ENCODE peak calls at places on chromosome 5, in six cellular contexts. One of them, this sample, is unnamed. For H3K4me1 and H3K27me3, the result is how much of the 10 kb centered on the place peaks cover.

GRCh38 chr5:113574417-113574816 is 60.9 kb downstream of the YTHDC2 start:
- DNase-seq in gastrocnemius medialis: no peak
- DNase-seq in prostate gland: no peak
- DNase-seq in IMR-90: peak
- DNase-seq in ovary: no peak
- DNase-seq in endothelial cell of umbilical vein: no peak
- DNase-seq in this sample: no peak

GRCh38 chr5:73654861-73655318 is 28.9 kb downstream of the ARHGEF28 start:
- DNase-seq in gastrocnemius medialis: no peak
- DNase-seq in prostate gland: no peak
- DNase-seq in IMR-90: peak
- DNase-seq in ovary: no peak
- DNase-seq in endothelial cell of umbilical vein: no peak
- DNase-seq in this sample: no peak

GRCh38 chr5:116145416-116145815 is 60.6 kb downstream of the COMMD10 start:
- DNase-seq in gastrocnemius medialis: no peak
- DNase-seq in prostate gland: no peak
- DNase-seq in IMR-90: no peak
- DNase-seq in ovary: no peak
- DNase-seq in endothelial cell of umbilical vein: no peak
- DNase-seq in this sample: no peak

GRCh38 chr5:100970646-100971045 is 67.6 kb upstream of the ST8SIA4 start:
- DNase-seq in gastrocnemius medialis: no peak
- DNase-seq in prostate gland: no peak
- DNase-seq in IMR-90: no peak
- DNase-seq in ovary: no peak
- DNase-seq in endothelial cell of umbilical vein: no peak
- DNase-seq in this sample: no peak

GRCh38 chr5:176533894-176534611 is 3.1 kb downstream of the RNF44 start:
- DNase-seq in gastrocnemius medialis: no peak
- DNase-seq in prostate gland: no peak
- DNase-seq in IMR-90: peak
- DNase-seq in ovary: peak
- DNase-seq in endothelial cell of umbilical vein: peak
- DNase-seq in this sample: peak

GRCh38 chr5:73170522-73170921 is 2.5 kb upstream of the TMEM174 start:
- DNase-seq in gastrocnemius medialis: no peak
- DNase-seq in prostate gland: no peak
- DNase-seq in IMR-90: peak
- DNase-seq in ovary: no peak
- DNase-seq in endothelial cell of umbilical vein: peak
- DNase-seq in this sample: no peak

GRCh38 chr5:73444499-73445432 is 3.8 kb downstream of the FOXD1 start:
- DNase-seq in gastrocnemius medialis: no peak
- DNase-seq in prostate gland: no peak
- DNase-seq in IMR-90: no peak
- DNase-seq in ovary: peak
- DNase-seq in endothelial cell of umbilical vein: no peak
- DNase-seq in this sample: no peak

GRCh38 chr5:114977979-114978573 is 191.6 kb downstream of the TRIM36 start:
- DNase-seq in gastrocnemius medialis: no peak
- DNase-seq in prostate gland: no peak
- DNase-seq in IMR-90: no peak
- DNase-seq in ovary: no peak
- DNase-seq in endothelial cell of umbilical vein: no peak
- DNase-seq in this sample: no peak

GRCh38 chr5:72110401-72111013 is 3.2 kb downstream of the MAP1B start:
- DNase-seq in gastrocnemius medialis: no peak
- DNase-seq in prostate gland: no peak
- DNase-seq in IMR-90: no peak
- DNase-seq in ovary: no peak
- DNase-seq in endothelial cell of umbilical vein: no peak
- DNase-seq in this sample: no peak

GRCh38 chr5:168401880-168402279 is 84.4 kb upstream of the RARS1 start:
- DNase-seq in gastrocnemius medialis: no peak
- DNase-seq in prostate gland: peak
- DNase-seq in IMR-90: no peak
- DNase-seq in ovary: no peak
- DNase-seq in endothelial cell of umbilical vein: no peak
- DNase-seq in this sample: no peak

GRCh38 chr5:9507974-9508373 is 37.9 kb downstream of the SEMA5A start:
- DNase-seq in gastrocnemius medialis: no peak
- DNase-seq in prostate gland: no peak
- DNase-seq in IMR-90: peak
- DNase-seq in ovary: no peak
- DNase-seq in endothelial cell of umbilical vein: no peak
- DNase-seq in this sample: no peak

GRCh38 chr5:74187757-74188156 is 452.8 kb downstream of the ENC1 start:
- DNase-seq in gastrocnemius medialis: no peak
- DNase-seq in prostate gland: no peak
- DNase-seq in IMR-90: no peak
- DNase-seq in ovary: no peak
- DNase-seq in endothelial cell of umbilical vein: no peak
- DNase-seq in this sample: no peak

GRCh38 chr5:140966293-140967225 is at the start of gene PCDHAC2:
- DNase-seq in gastrocnemius medialis: no peak
- DNase-seq in prostate gland: no peak
- DNase-seq in IMR-90: no peak
- DNase-seq in ovary: peak
- DNase-seq in endothelial cell of umbilical vein: peak
- DNase-seq in this sample: peak

GRCh38 chr5:146369691-146370090 is 31.1 kb downstream of the POU4F3 start:
- DNase-seq in gastrocnemius medialis: no peak
- DNase-seq in prostate gland: no peak
- DNase-seq in IMR-90: peak
- DNase-seq in ovary: no peak
- DNase-seq in endothelial cell of umbilical vein: no peak
- DNase-seq in this sample: no peak

GRCh38 chr5:177542816-177543472 is 11.4 kb downstream of the FAM193B start:
- DNase-seq in gastrocnemius medialis: no peak
- DNase-seq in prostate gland: no peak
- DNase-seq in IMR-90: no peak
- DNase-seq in ovary: no peak
- DNase-seq in endothelial cell of umbilical vein: no peak
- DNase-seq in this sample: no peak
- H3K4me1 ChIP-seq in gastrocnemius medialis: half or more
- H3K4me1 ChIP-seq in prostate gland: under half
- H3K4me1 ChIP-seq in IMR-90: under half
- H3K4me1 ChIP-seq in ovary: under half
- H3K4me1 ChIP-seq in endothelial cell of umbilical vein: under half
- H3K4me1 ChIP-seq in this sample: under half

DNA sequence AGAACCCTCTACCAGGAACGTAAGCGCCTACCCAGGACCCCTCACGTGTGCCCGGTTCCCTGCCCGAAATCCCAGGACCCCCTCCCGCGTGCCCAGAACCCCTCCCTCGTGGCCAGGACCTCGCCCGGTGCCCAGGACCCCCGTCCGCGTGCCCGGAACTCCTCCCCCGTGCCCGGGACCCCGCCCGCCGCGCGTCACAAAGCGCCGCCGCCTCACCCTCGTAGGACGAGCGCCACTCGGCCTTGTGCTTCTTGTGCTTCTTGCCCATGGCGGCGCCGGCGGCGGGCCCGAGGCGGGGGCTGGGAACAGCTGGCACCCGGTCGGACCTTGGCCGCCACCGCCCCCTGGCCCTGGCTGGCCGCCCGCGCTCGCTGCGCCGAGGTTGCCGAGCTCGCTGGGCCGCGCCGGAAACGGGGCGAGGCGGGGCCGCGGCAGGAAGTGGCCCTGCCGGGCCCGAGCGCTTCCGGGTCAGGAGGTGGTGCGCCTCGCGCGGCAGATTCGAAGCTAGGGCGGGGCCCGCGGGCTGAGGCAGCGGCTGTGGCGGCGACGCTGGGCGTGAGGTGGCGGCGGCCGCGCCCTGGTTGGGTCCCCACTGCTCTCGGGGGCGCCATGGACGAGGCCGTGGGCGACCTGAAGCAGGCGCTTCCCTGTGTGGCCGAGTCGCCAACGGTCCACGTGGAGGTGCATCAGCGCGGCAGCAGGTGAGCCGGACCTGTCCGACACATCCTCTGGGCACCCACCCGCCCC is at the start of the genes BRD9 and TRIP13:
- DNase-seq in gastrocnemius medialis: peak
- DNase-seq in prostate gland: peak
- DNase-seq in IMR-90: peak
- DNase-seq in ovary: peak
- DNase-seq in endothelial cell of umbilical vein: peak
- DNase-seq in this sample: peak
- TF ChIP-seq POLR2A in gastrocnemius medialis: no peak
- TF ChIP-seq POLR2A in prostate gland: peak
- TF ChIP-seq POLR2A in IMR-90: peak
- TF ChIP-seq POLR2A in ovary: peak
- TF ChIP-seq POLR2A in endothelial cell of umbilical vein: peak
- TF ChIP-seq POLR2A in this sample: no peak

DNA sequence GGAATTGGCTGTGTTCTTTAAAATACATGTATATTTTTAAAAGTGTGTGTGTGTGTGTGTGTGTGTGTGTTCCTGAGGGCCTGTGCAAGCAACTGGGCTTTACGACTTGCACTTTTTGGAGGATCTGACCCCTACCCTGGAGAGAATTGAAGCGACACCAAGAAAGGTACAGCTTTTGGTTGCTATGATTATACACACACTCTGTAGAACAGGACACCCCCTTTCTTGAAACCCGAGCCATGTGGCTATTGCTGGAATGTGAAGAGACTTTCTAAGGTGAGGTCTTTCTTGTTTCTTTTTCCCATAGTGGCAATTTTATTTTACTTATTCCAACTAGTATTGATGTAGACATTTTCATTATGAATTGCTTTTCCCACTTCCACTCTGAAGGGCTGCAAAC is 1.0 kb downstream of the SHISAL2B start:
- DNase-seq in gastrocnemius medialis: no peak
- DNase-seq in prostate gland: no peak
- DNase-seq in IMR-90: no peak
- DNase-seq in ovary: no peak
- DNase-seq in endothelial cell of umbilical vein: no peak
- DNase-seq in this sample: no peak
- H3K27me3 ChIP-seq in gastrocnemius medialis: under half
- H3K27me3 ChIP-seq in prostate gland: under half
- H3K27me3 ChIP-seq in IMR-90: under half
- H3K27me3 ChIP-seq in ovary: under half
- H3K27me3 ChIP-seq in endothelial cell of umbilical vein: under half
- H3K27me3 ChIP-seq in this sample: under half

GRCh38 chr5:39422886-39423285 is 1.9 kb downstream of the DAB2 start:
- DNase-seq in gastrocnemius medialis: no peak
- DNase-seq in prostate gland: no peak
- DNase-seq in IMR-90: no peak
- DNase-seq in ovary: no peak
- DNase-seq in endothelial cell of umbilical vein: peak
- DNase-seq in this sample: no peak
- H3K4me1 ChIP-seq in gastrocnemius medialis: under half
- H3K4me1 ChIP-seq in prostate gland: under half
- H3K4me1 ChIP-seq in IMR-90: under half
- H3K4me1 ChIP-seq in ovary: under half
- H3K4me1 ChIP-seq in endothelial cell of umbilical vein: half or more
- H3K4me1 ChIP-seq in this sample: under half

GRCh38 chr5:56419667-56420066 is 186.5 kb upstream of the ANKRD55 start:
- DNase-seq in gastrocnemius medialis: no peak
- DNase-seq in prostate gland: no peak
- DNase-seq in IMR-90: no peak
- DNase-seq in ovary: no peak
- DNase-seq in endothelial cell of umbilical vein: no peak
- DNase-seq in this sample: no peak

GRCh38 chr5:56414056-56414455 is 180.9 kb upstream of the ANKRD55 start:
- DNase-seq in gastrocnemius medialis: no peak
- DNase-seq in prostate gland: no peak
- DNase-seq in IMR-90: no peak
- DNase-seq in ovary: no peak
- DNase-seq in endothelial cell of umbilical vein: no peak
- DNase-seq in this sample: no peak

GRCh38 chr5:56412601-56413379 is 179.7 kb upstream of the ANKRD55 start:
- DNase-seq in gastrocnemius medialis: peak
- DNase-seq in prostate gland: peak
- DNase-seq in IMR-90: no peak
- DNase-seq in ovary: no peak
- DNase-seq in endothelial cell of umbilical vein: no peak
- DNase-seq in this sample: no peak

GRCh38 chr5:56410696-56411095 is 177.6 kb upstream of the ANKRD55 start:
- DNase-seq in gastrocnemius medialis: no peak
- DNase-seq in prostate gland: no peak
- DNase-seq in IMR-90: no peak
- DNase-seq in ovary: no peak
- DNase-seq in endothelial cell of umbilical vein: no peak
- DNase-seq in this sample: no peak

GRCh38 chr5:56415356-56415765 is 182.2 kb upstream of the ANKRD55 start:
- DNase-seq in gastrocnemius medialis: peak
- DNase-seq in prostate gland: no peak
- DNase-seq in IMR-90: peak
- DNase-seq in ovary: no peak
- DNase-seq in endothelial cell of umbilical vein: no peak
- DNase-seq in this sample: no peak
- TF ChIP-seq POLR2A in gastrocnemius medialis: peak
- TF ChIP-seq POLR2A in prostate gland: no peak
- TF ChIP-seq POLR2A in IMR-90: no peak
- TF ChIP-seq POLR2A in ovary: no peak
- TF ChIP-seq POLR2A in endothelial cell of umbilical vein: no peak
- TF ChIP-seq POLR2A in this sample: no peak

GRCh38 chr5:124456244-124456643 is 290.2 kb downstream of the ZNF608 start:
- DNase-seq in gastrocnemius medialis: no peak
- DNase-seq in prostate gland: no peak
- DNase-seq in IMR-90: peak
- DNase-seq in ovary: no peak
- DNase-seq in endothelial cell of umbilical vein: no peak
- DNase-seq in this sample: no peak
- H3K27me3 ChIP-seq in gastrocnemius medialis: under half
- H3K27me3 ChIP-seq in prostate gland: under half
- H3K27me3 ChIP-seq in IMR-90: under half
- H3K27me3 ChIP-seq in ovary: under half
- H3K27me3 ChIP-seq in endothelial cell of umbilical vein: under half
- H3K27me3 ChIP-seq in this sample: under half

GRCh38 chr5:171978519-171978918 is 27.9 kb downstream of the FBXW11 start:
- DNase-seq in gastrocnemius medialis: no peak
- DNase-seq in prostate gland: no peak
- DNase-seq in IMR-90: no peak
- DNase-seq in ovary: no peak
- DNase-seq in endothelial cell of umbilical vein: no peak
- DNase-seq in this sample: no peak
- H3K4me1 ChIP-seq in gastrocnemius medialis: under half
- H3K4me1 ChIP-seq in prostate gland: under half
- H3K4me1 ChIP-seq in IMR-90: under half
- H3K4me1 ChIP-seq in ovary: under half
- H3K4me1 ChIP-seq in endothelial cell of umbilical vein: under half
- H3K4me1 ChIP-seq in this sample: under half